ENCODE peak calls at places on chromosomes 16 and 17, in eight cellular contexts. N is adrenal gland; X is upper lobe of right lung; B is upper lobe of left lung; F is brain microvascular endothelial cell; P is ovary; W is IMR-90; E is CD8-positive, alpha-beta T cell. Q is an unnamed sample.

GRCh38 chr17:29663155-29663554 is 40.4 kb upstream of the CORO6 start:
- DNase-seq in N (no peak), X (no peak), B (no peak), F (no peak), P (no peak), W (peak), E (no peak), Q (peak)

GRCh38 chr16:86680137-86680536 is 101.8 kb downstream of the FOXL1 start:
- DNase-seq in N (no peak), X (no peak), B (no peak), F (peak), P (no peak), W (peak), E (no peak), Q (peak)

GRCh38 chr17:28282596-28282995 is 36.4 kb upstream of the TMEM97 start:
- DNase-seq in N (peak), X (no peak), B (no peak), F (peak), P (no peak), W (peak), E (no peak), Q (peak)

GRCh38 chr17:76204277-76204676 is 36.0 kb downstream of the RNF157 start:
- DNase-seq in N (no peak), X (no peak), B (no peak), F (peak), P (no peak), W (peak), E (no peak), Q (peak)

GRCh38 chr17:42039794-42040763 is 10.3 kb downstream of the C17orf113 start:
- DNase-seq in N (no peak), X (no peak), B (peak), F (no peak), P (no peak), W (no peak), E (no peak), Q (no peak)

GRCh38 chr17:60526726-60527125 is 684 bp upstream of the APPBP2 start:
- DNase-seq in N (no peak), X (no peak), B (no peak), F (no peak), P (no peak), W (peak), E (no peak), Q (peak)

GRCh38 chr17:67293251-67294203 is 48.5 kb upstream of the HELZ start:
- DNase-seq in N (peak), X (peak), B (no peak), F (peak), P (peak), W (peak), E (peak), Q (peak)

GRCh38 chr17:11618861-11619566 is 20.7 kb downstream of the DNAH9 start:
- DNase-seq in N (peak), X (no peak), B (no peak), F (no peak), P (peak), W (no peak), E (no peak), Q (no peak)

GRCh38 chr16:79598341-79599181 is 2.0 kb downstream of the MAF start:
- DNase-seq in N (peak), X (peak), B (peak), F (peak), P (peak), W (no peak), E (peak), Q (no peak)

GRCh38 chr17:41547921-41548843 is 20.1 kb upstream of the KRT19 start:
- DNase-seq in N (peak), X (peak), B (no peak), F (peak), P (peak), W (peak), E (no peak), Q (peak)

GRCh38 chr16:85072947-85073346 is 39.3 kb downstream of the CIBAR2 start:
- DNase-seq in N (no peak), X (no peak), B (no peak), F (no peak), P (no peak), W (peak), E (no peak), Q (peak)

GRCh38 chr16:72050769-72051464 is 3.4 kb upstream of the HP start:
- DNase-seq in N (no peak), X (no peak), B (no peak), F (no peak), P (no peak), W (peak), E (no peak), Q (no peak)

GRCh38 chr17:46782250-46782953 is 36.1 kb downstream of the WNT3 start:
- DNase-seq in N (no peak), X (peak), B (no peak), F (no peak), P (no peak), W (no peak), E (no peak), Q (no peak)

GRCh38 chr16:24540575-24541240 is 1.3 kb downstream of the RBBP6 start:
- DNase-seq in N (no peak), X (no peak), B (no peak), F (no peak), P (no peak), W (peak), E (no peak), Q (peak)

GRCh38 chr17:42311240-42312034 is 23.1 kb downstream of the STAT5A start:
- DNase-seq in N (peak), X (peak), B (peak), F (no peak), P (peak), W (peak), E (no peak), Q (peak)

GRCh38 chr17:50060951-50061712 is 5.2 kb downstream of the ITGA3 start:
- DNase-seq in N (peak), X (peak), B (no peak), F (no peak), P (peak), W (peak), E (no peak), Q (peak)

GRCh38 chr17:79843917-79844815 is 4.9 kb upstream of the CBX4 start:
- DNase-seq in N (peak), X (peak), B (peak), F (no peak), P (peak), W (peak), E (no peak), Q (peak)

GRCh38 chr16:71873199-71873598 is 10.8 kb downstream of the ZNF821 start:
- DNase-seq in N (no peak), X (no peak), B (no peak), F (no peak), P (no peak), W (no peak), E (no peak), Q (no peak)

GRCh38 chr17:8337802-8338744 is 1.6 kb upstream of the ODF4 start:
- DNase-seq in N (peak), X (no peak), B (no peak), F (no peak), P (no peak), W (peak), E (no peak), Q (peak)

GRCh38 chr16:83843657-83844056 is 35.9 kb downstream of the HSBP1 start:
- DNase-seq in N (no peak), X (no peak), B (no peak), F (no peak), P (no peak), W (no peak), E (no peak), Q (no peak)

GRCh38 chr17:32546031-32546444 is 59.2 kb downstream of the CDK5R1 start:
- DNase-seq in N (no peak), X (no peak), B (no peak), F (no peak), P (no peak), W (no peak), E (no peak), Q (no peak)

GRCh38 chr16:87333101-87333500 is 15.9 kb upstream of the C16orf95 start:
- DNase-seq in N (no peak), X (no peak), B (peak), F (no peak), P (no peak), W (no peak), E (no peak), Q (no peak)

GRCh38 chr16:85262558-85263196 is 150.4 kb upstream of the CIBAR2 start:
- DNase-seq in N (no peak), X (peak), B (peak), F (no peak), P (no peak), W (no peak), E (no peak), Q (no peak)

GRCh38 chr16:55526448-55526847 is 17.6 kb downstream of the LPCAT2 start:
- DNase-seq in N (peak), X (no peak), B (no peak), F (no peak), P (no peak), W (no peak), E (no peak), Q (peak)

GRCh38 chr17:2095536-2095910 is 40.6 kb downstream of the HIC1 start:
- DNase-seq in N (no peak), X (no peak), B (no peak), F (no peak), P (no peak), W (no peak), E (no peak), Q (no peak)

GRCh38 chr17:70338946-70339354 is 169.6 kb downstream of the KCNJ2 start:
- DNase-seq in N (no peak), X (no peak), B (no peak), F (no peak), P (no peak), W (no peak), E (no peak), Q (no peak)

GRCh38 chr17:31394544-31394943 is 3.1 kb downstream of the RAB11FIP4 start:
- DNase-seq in N (peak), X (peak), B (no peak), F (peak), P (peak), W (peak), E (no peak), Q (peak)

GRCh38 chr17:70060415-70060814 is 14.6 kb upstream of the KCNJ16 start:
- DNase-seq in N (no peak), X (no peak), B (no peak), F (no peak), P (no peak), W (peak), E (no peak), Q (peak)

GRCh38 chr16:64951193-64951592 is 170.7 kb downstream of the CDH11 start:
- DNase-seq in N (no peak), X (no peak), B (no peak), F (no peak), P (no peak), W (no peak), E (no peak), Q (no peak)

GRCh38 chr17:42563543-42563942 is 1.6 kb downstream of the COASY start:
- DNase-seq in N (peak), X (no peak), B (no peak), F (no peak), P (no peak), W (no peak), E (no peak), Q (no peak)

GRCh38 chr17:5896215-5896614 is 174.0 kb upstream of the WSCD1 start:
- DNase-seq in N (no peak), X (no peak), B (no peak), F (no peak), P (no peak), W (no peak), E (no peak), Q (no peak)

GRCh38 chr17:59513934-59514841 is 51.2 kb upstream of the DHX40 start:
- DNase-seq in N (peak), X (peak), B (no peak), F (peak), P (peak), W (peak), E (no peak), Q (peak)

GRCh38 chr16:4021070-4021779 is 95.0 kb downstream of the ADCY9 start:
- DNase-seq in N (no peak), X (peak), B (no peak), F (no peak), P (no peak), W (no peak), E (no peak), Q (peak)

GRCh38 chr16:71627631-71628236 is 1.8 kb downstream of the MARVELD3 start:
- DNase-seq in N (no peak), X (no peak), B (no peak), F (no peak), P (no peak), W (no peak), E (no peak), Q (no peak)

GRCh38 chr17:32903774-32904673 is 23.9 kb upstream of the TMEM98 start:
- DNase-seq in N (no peak), X (no peak), B (no peak), F (no peak), P (no peak), W (no peak), E (no peak), Q (no peak)

GRCh38 chr16:57998992-57999365 is 1.5 kb downstream of the ZNF319 start:
- DNase-seq in N (no peak), X (peak), B (no peak), F (no peak), P (no peak), W (no peak), E (no peak), Q (peak)

DNA sequence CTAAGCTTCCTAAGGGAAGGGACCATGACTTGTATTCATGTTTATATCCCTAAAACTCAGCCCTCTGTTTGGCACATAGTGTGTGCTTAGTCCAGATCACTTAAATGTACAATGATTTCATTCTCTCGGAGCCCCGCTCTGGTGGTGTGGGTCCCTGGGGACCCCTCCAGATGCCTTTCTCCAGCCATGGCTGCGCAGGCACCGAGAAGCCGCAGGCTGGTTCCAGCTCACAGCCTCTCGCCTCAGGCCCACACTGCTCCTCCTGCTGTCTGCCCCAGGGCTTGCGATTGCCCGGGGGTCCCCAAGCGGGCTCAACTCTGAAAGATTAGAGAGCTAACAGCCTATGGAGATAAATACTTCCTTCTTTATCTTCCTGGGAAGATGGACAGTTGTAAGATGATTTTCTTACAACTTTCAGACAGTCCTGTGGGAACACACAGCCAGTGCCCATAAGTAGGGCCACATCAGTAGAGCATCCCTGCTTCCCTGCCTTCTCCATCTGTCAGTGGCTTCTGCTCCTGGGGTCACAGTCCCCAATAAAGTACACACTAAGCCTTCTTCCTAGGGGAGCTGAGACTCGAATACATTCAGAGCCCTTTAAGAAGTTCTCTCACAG is 66.2 kb downstream of the CENPV start:
- DNase-seq in N (no peak), X (no peak), B (peak), F (peak), P (peak), W (no peak), E (no peak), Q (peak)
- TF ChIP-seq CTCF in N (no peak), X (peak), B (no peak), F (peak), P (no peak), W (peak), E (no peak), Q (peak)

GRCh38 chr16:56606688-56607618 is 1.4 kb upstream of the MT2A start:
- DNase-seq in N (peak), X (peak), B (no peak), F (peak), P (peak), W (peak), E (no peak), Q (peak)
- H3K4me3 ChIP-seq in N (peak), X (no peak), B (peak), F (peak), P (no peak), W (peak), E (no peak), Q (peak)

DNA sequence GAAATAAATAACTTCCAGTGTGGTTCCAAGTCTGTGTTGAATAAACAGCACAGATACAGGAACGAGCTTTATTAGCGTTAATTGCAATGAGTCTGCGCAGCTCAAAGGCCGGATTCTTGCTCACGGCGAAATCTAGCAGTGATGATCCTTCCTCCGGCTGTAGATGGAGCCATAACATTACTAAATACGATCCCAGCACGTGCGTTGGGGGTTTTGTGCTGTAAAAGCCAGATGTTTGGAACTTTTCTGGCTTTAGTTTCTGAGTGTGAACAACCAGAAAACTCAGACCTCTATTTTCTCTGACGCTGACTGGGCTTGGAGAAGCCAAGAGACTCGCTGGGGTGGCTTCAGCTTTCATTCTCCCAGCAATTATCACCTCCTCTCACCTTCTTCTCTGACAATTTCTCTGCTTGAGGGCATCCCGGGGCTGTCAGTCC is 47.0 kb upstream of the AKTIP start:
- DNase-seq in N (peak), X (no peak), B (no peak), F (peak), P (peak), W (peak), E (peak), Q (peak)
- TF ChIP-seq CTCF in N (peak), X (peak), B (peak), F (peak), P (peak), W (peak), E (peak), Q (peak)

GRCh38 chr16:88640039-88640495 is 1.7 kb downstream of the IL17C start:
- DNase-seq in N (no peak), X (no peak), B (peak), F (no peak), P (no peak), W (no peak), E (no peak), Q (no peak)
- H3K4me3 ChIP-seq in N (no peak), X (no peak), B (no peak), F (no peak), P (no peak), W (no peak), E (no peak), Q (no peak)